ENCODE peak calls at places on chromosome 11, in nine cellular contexts. One of them, this sample, is unnamed.

GRCh38 chr11:41431784-41432183 is 27.7 kb downstream of the LRRC4C start:
- DNase-seq in amniotic stem cell: no peak
- DNase-seq in CD8-positive, alpha-beta memory T cell: no peak
- DNase-seq in pancreas: no peak
- DNase-seq in GDM1: no peak
- DNase-seq in NCI-H510A: no peak
- DNase-seq in activated CD8-positive, alpha-beta memory T cell treated with anti-CD3 and anti-CD28 coated beads for 48 hours: no peak
- DNase-seq in choroid plexus epithelial cell: peak; percentile 12
- DNase-seq in kidney: no peak
- DNase-seq in this sample: no peak

GRCh38 chr11:62457474-62457873 is 38.6 kb downstream of the SCGB1A1 start:
- DNase-seq in amniotic stem cell: no peak
- DNase-seq in CD8-positive, alpha-beta memory T cell: no peak
- DNase-seq in pancreas: no peak
- DNase-seq in GDM1: no peak
- DNase-seq in NCI-H510A: no peak
- DNase-seq in activated CD8-positive, alpha-beta memory T cell treated with anti-CD3 and anti-CD28 coated beads for 48 hours: no peak
- DNase-seq in choroid plexus epithelial cell: no peak
- DNase-seq in kidney: no peak
- DNase-seq in this sample: no peak

GRCh38 chr11:65172600-65172999 is 2.6 kb downstream of the SPDYC start:
- DNase-seq in amniotic stem cell: no peak
- DNase-seq in CD8-positive, alpha-beta memory T cell: no peak
- DNase-seq in pancreas: no peak
- DNase-seq in GDM1: no peak
- DNase-seq in NCI-H510A: no peak
- DNase-seq in activated CD8-positive, alpha-beta memory T cell treated with anti-CD3 and anti-CD28 coated beads for 48 hours: no peak
- DNase-seq in choroid plexus epithelial cell: no peak
- DNase-seq in kidney: peak; percentile 42
- DNase-seq in this sample: no peak

GRCh38 chr11:129190087-129190486 is 2.0 kb downstream of the ARHGAP32 start:
- DNase-seq in amniotic stem cell: no peak
- DNase-seq in CD8-positive, alpha-beta memory T cell: no peak
- DNase-seq in pancreas: no peak
- DNase-seq in GDM1: no peak
- DNase-seq in NCI-H510A: no peak
- DNase-seq in activated CD8-positive, alpha-beta memory T cell treated with anti-CD3 and anti-CD28 coated beads for 48 hours: no peak
- DNase-seq in choroid plexus epithelial cell: peak; percentile 29
- DNase-seq in kidney: no peak
- DNase-seq in this sample: no peak

GRCh38 chr11:105458071-105458470 is 151.8 kb upstream of the GRIA4 start:
- DNase-seq in amniotic stem cell: no peak
- DNase-seq in CD8-positive, alpha-beta memory T cell: no peak
- DNase-seq in pancreas: no peak
- DNase-seq in GDM1: no peak
- DNase-seq in NCI-H510A: peak; percentile 45
- DNase-seq in activated CD8-positive, alpha-beta memory T cell treated with anti-CD3 and anti-CD28 coated beads for 48 hours: no peak
- DNase-seq in choroid plexus epithelial cell: no peak
- DNase-seq in kidney: no peak
- DNase-seq in this sample: no peak

GRCh38 chr11:28038775-28039174 is 69.2 kb downstream of the KIF18A start:
- DNase-seq in amniotic stem cell: no peak
- DNase-seq in CD8-positive, alpha-beta memory T cell: no peak
- DNase-seq in pancreas: no peak
- DNase-seq in GDM1: no peak
- DNase-seq in NCI-H510A: no peak
- DNase-seq in activated CD8-positive, alpha-beta memory T cell treated with anti-CD3 and anti-CD28 coated beads for 48 hours: no peak
- DNase-seq in choroid plexus epithelial cell: no peak
- DNase-seq in kidney: no peak
- DNase-seq in this sample: no peak

GRCh38 chr11:111205622-111206385 is 39.7 kb upstream of the POU2AF2 start:
- DNase-seq in amniotic stem cell: no peak
- DNase-seq in CD8-positive, alpha-beta memory T cell: no peak
- DNase-seq in pancreas: no peak
- DNase-seq in GDM1: no peak
- DNase-seq in NCI-H510A: no peak
- DNase-seq in activated CD8-positive, alpha-beta memory T cell treated with anti-CD3 and anti-CD28 coated beads for 48 hours: no peak
- DNase-seq in choroid plexus epithelial cell: no peak
- DNase-seq in kidney: no peak
- DNase-seq in this sample: no peak

GRCh38 chr11:839875-840617 is 2.3 kb downstream of the POLR2L start:
- DNase-seq in amniotic stem cell: no peak
- DNase-seq in CD8-positive, alpha-beta memory T cell: no peak
- DNase-seq in pancreas: no peak
- DNase-seq in GDM1: no peak
- DNase-seq in NCI-H510A: no peak
- DNase-seq in activated CD8-positive, alpha-beta memory T cell treated with anti-CD3 and anti-CD28 coated beads for 48 hours: no peak
- DNase-seq in choroid plexus epithelial cell: peak; percentile 41
- DNase-seq in kidney: no peak
- DNase-seq in this sample: no peak

GRCh38 chr11:1207451-1208360 is 15.2 kb upstream of the MUC5B start:
- DNase-seq in amniotic stem cell: no peak
- DNase-seq in CD8-positive, alpha-beta memory T cell: peak; percentile 44
- DNase-seq in pancreas: no peak
- DNase-seq in GDM1: no peak
- DNase-seq in NCI-H510A: no peak
- DNase-seq in activated CD8-positive, alpha-beta memory T cell treated with anti-CD3 and anti-CD28 coated beads for 48 hours: no peak
- DNase-seq in choroid plexus epithelial cell: no peak
- DNase-seq in kidney: peak; percentile 63
- DNase-seq in this sample: no peak

GRCh38 chr11:32188785-32189184 is 97.9 kb downstream of the RCN1 start:
- DNase-seq in amniotic stem cell: no peak
- DNase-seq in CD8-positive, alpha-beta memory T cell: no peak
- DNase-seq in pancreas: no peak
- DNase-seq in GDM1: no peak
- DNase-seq in NCI-H510A: no peak
- DNase-seq in activated CD8-positive, alpha-beta memory T cell treated with anti-CD3 and anti-CD28 coated beads for 48 hours: no peak
- DNase-seq in choroid plexus epithelial cell: no peak
- DNase-seq in kidney: no peak
- DNase-seq in this sample: no peak

GRCh38 chr11:58744988-58745704 is 13.4 kb upstream of the GLYAT start:
- DNase-seq in amniotic stem cell: no peak
- DNase-seq in CD8-positive, alpha-beta memory T cell: no peak
- DNase-seq in pancreas: no peak
- DNase-seq in GDM1: no peak
- DNase-seq in NCI-H510A: no peak
- DNase-seq in activated CD8-positive, alpha-beta memory T cell treated with anti-CD3 and anti-CD28 coated beads for 48 hours: no peak
- DNase-seq in choroid plexus epithelial cell: no peak
- DNase-seq in kidney: no peak
- DNase-seq in this sample: no peak

GRCh38 chr11:119188887-119189286 is 3.6 kb downstream of the NHERF4 start:
- DNase-seq in amniotic stem cell: no peak
- DNase-seq in CD8-positive, alpha-beta memory T cell: no peak
- DNase-seq in pancreas: no peak
- DNase-seq in GDM1: no peak
- DNase-seq in NCI-H510A: no peak
- DNase-seq in activated CD8-positive, alpha-beta memory T cell treated with anti-CD3 and anti-CD28 coated beads for 48 hours: no peak
- DNase-seq in choroid plexus epithelial cell: no peak
- DNase-seq in kidney: peak; percentile 26
- DNase-seq in this sample: no peak

GRCh38 chr11:67261942-67262681 is 4.2 kb upstream of the GRK2 start:
- DNase-seq in amniotic stem cell: no peak
- DNase-seq in CD8-positive, alpha-beta memory T cell: peak; percentile 19
- DNase-seq in pancreas: peak; percentile 34
- DNase-seq in GDM1: no peak
- DNase-seq in NCI-H510A: no peak
- DNase-seq in activated CD8-positive, alpha-beta memory T cell treated with anti-CD3 and anti-CD28 coated beads for 48 hours: no peak
- DNase-seq in choroid plexus epithelial cell: no peak
- DNase-seq in kidney: peak; percentile 65
- DNase-seq in this sample: no peak

GRCh38 chr11:125903753-125904659 is at the start of gene DDX25:
- DNase-seq in amniotic stem cell: no peak
- DNase-seq in CD8-positive, alpha-beta memory T cell: no peak
- DNase-seq in pancreas: peak; percentile 49
- DNase-seq in GDM1: no peak
- DNase-seq in NCI-H510A: peak; percentile 35
- DNase-seq in activated CD8-positive, alpha-beta memory T cell treated with anti-CD3 and anti-CD28 coated beads for 48 hours: no peak
- DNase-seq in choroid plexus epithelial cell: no peak
- DNase-seq in kidney: no peak
- DNase-seq in this sample: no peak

GRCh38 chr11:75873417-75874148 is 58.6 kb downstream of the UVRAG start:
- DNase-seq in amniotic stem cell: no peak
- DNase-seq in CD8-positive, alpha-beta memory T cell: no peak
- DNase-seq in pancreas: no peak
- DNase-seq in GDM1: peak; percentile 79
- DNase-seq in NCI-H510A: no peak
- DNase-seq in activated CD8-positive, alpha-beta memory T cell treated with anti-CD3 and anti-CD28 coated beads for 48 hours: no peak
- DNase-seq in choroid plexus epithelial cell: no peak
- DNase-seq in kidney: no peak
- DNase-seq in this sample: peak; percentile 80

GRCh38 chr11:120539681-120540369 is 28.3 kb downstream of the GRIK4 start:
- DNase-seq in amniotic stem cell: no peak
- DNase-seq in CD8-positive, alpha-beta memory T cell: no peak
- DNase-seq in pancreas: no peak
- DNase-seq in GDM1: no peak
- DNase-seq in NCI-H510A: no peak
- DNase-seq in activated CD8-positive, alpha-beta memory T cell treated with anti-CD3 and anti-CD28 coated beads for 48 hours: no peak
- DNase-seq in choroid plexus epithelial cell: no peak
- DNase-seq in kidney: no peak
- DNase-seq in this sample: no peak

GRCh38 chr11:61075891-61076290 is 26.4 kb upstream of the CD5 start:
- DNase-seq in amniotic stem cell: no peak
- DNase-seq in CD8-positive, alpha-beta memory T cell: no peak
- DNase-seq in pancreas: no peak
- DNase-seq in GDM1: no peak
- DNase-seq in NCI-H510A: no peak
- DNase-seq in activated CD8-positive, alpha-beta memory T cell treated with anti-CD3 and anti-CD28 coated beads for 48 hours: no peak
- DNase-seq in choroid plexus epithelial cell: peak; percentile 78
- DNase-seq in kidney: no peak
- DNase-seq in this sample: no peak

GRCh38 chr11:76150141-76150540 is 56.2 kb downstream of the WNT11 start:
- DNase-seq in amniotic stem cell: no peak
- DNase-seq in CD8-positive, alpha-beta memory T cell: no peak
- DNase-seq in pancreas: no peak
- DNase-seq in GDM1: no peak
- DNase-seq in NCI-H510A: no peak
- DNase-seq in activated CD8-positive, alpha-beta memory T cell treated with anti-CD3 and anti-CD28 coated beads for 48 hours: no peak
- DNase-seq in choroid plexus epithelial cell: no peak
- DNase-seq in kidney: no peak
- DNase-seq in this sample: no peak

GRCh38 chr11:27040302-27041115 is at the start of gene BBOX1:
- DNase-seq in amniotic stem cell: no peak
- DNase-seq in CD8-positive, alpha-beta memory T cell: no peak
- DNase-seq in pancreas: peak; percentile 27
- DNase-seq in GDM1: no peak
- DNase-seq in NCI-H510A: peak; percentile 62
- DNase-seq in activated CD8-positive, alpha-beta memory T cell treated with anti-CD3 and anti-CD28 coated beads for 48 hours: no peak
- DNase-seq in choroid plexus epithelial cell: no peak
- DNase-seq in kidney: peak; percentile 91
- DNase-seq in this sample: no peak

GRCh38 chr11:117856252-117856651 is 20.2 kb downstream of the FXYD6 start:
- DNase-seq in amniotic stem cell: no peak
- DNase-seq in CD8-positive, alpha-beta memory T cell: no peak
- DNase-seq in pancreas: no peak
- DNase-seq in GDM1: no peak
- DNase-seq in NCI-H510A: no peak
- DNase-seq in activated CD8-positive, alpha-beta memory T cell treated with anti-CD3 and anti-CD28 coated beads for 48 hours: no peak
- DNase-seq in choroid plexus epithelial cell: no peak
- DNase-seq in kidney: peak; percentile 38
- DNase-seq in this sample: no peak

GRCh38 chr11:72631806-72632731 is 42.2 kb downstream of the PDE2A start:
- DNase-seq in amniotic stem cell: no peak
- DNase-seq in CD8-positive, alpha-beta memory T cell: no peak
- DNase-seq in pancreas: no peak
- DNase-seq in GDM1: no peak
- DNase-seq in NCI-H510A: no peak
- DNase-seq in activated CD8-positive, alpha-beta memory T cell treated with anti-CD3 and anti-CD28 coated beads for 48 hours: no peak
- DNase-seq in choroid plexus epithelial cell: peak; percentile 65
- DNase-seq in kidney: peak; percentile 80
- DNase-seq in this sample: no peak

GRCh38 chr11:96267490-96268010 is 75.4 kb downstream of the MAML2 start:
- DNase-seq in amniotic stem cell: no peak
- DNase-seq in CD8-positive, alpha-beta memory T cell: peak; percentile 47
- DNase-seq in pancreas: no peak
- DNase-seq in GDM1: no peak
- DNase-seq in NCI-H510A: no peak
- DNase-seq in activated CD8-positive, alpha-beta memory T cell treated with anti-CD3 and anti-CD28 coated beads for 48 hours: peak; percentile 18
- DNase-seq in choroid plexus epithelial cell: peak; percentile 18
- DNase-seq in kidney: no peak
- DNase-seq in this sample: no peak

GRCh38 chr11:31780078-31780971 is 30.8 kb downstream of the PAX6 start:
- DNase-seq in amniotic stem cell: no peak
- DNase-seq in CD8-positive, alpha-beta memory T cell: no peak
- DNase-seq in pancreas: no peak
- DNase-seq in GDM1: no peak
- DNase-seq in NCI-H510A: no peak
- DNase-seq in activated CD8-positive, alpha-beta memory T cell treated with anti-CD3 and anti-CD28 coated beads for 48 hours: no peak
- DNase-seq in choroid plexus epithelial cell: no peak
- DNase-seq in kidney: no peak
- DNase-seq in this sample: no peak

GRCh38 chr11:22703561-22703960 is 37.1 kb downstream of the GAS2 start:
- DNase-seq in amniotic stem cell: no peak
- DNase-seq in CD8-positive, alpha-beta memory T cell: no peak
- DNase-seq in pancreas: no peak
- DNase-seq in GDM1: no peak
- DNase-seq in NCI-H510A: peak; percentile 64
- DNase-seq in activated CD8-positive, alpha-beta memory T cell treated with anti-CD3 and anti-CD28 coated beads for 48 hours: no peak
- DNase-seq in choroid plexus epithelial cell: peak; percentile 20
- DNase-seq in kidney: no peak
- DNase-seq in this sample: no peak

GRCh38 chr11:27754035-27755017 is 54.1 kb upstream of the BDNF start:
- DNase-seq in amniotic stem cell: no peak
- DNase-seq in CD8-positive, alpha-beta memory T cell: no peak
- DNase-seq in pancreas: no peak
- DNase-seq in GDM1: no peak
- DNase-seq in NCI-H510A: no peak
- DNase-seq in activated CD8-positive, alpha-beta memory T cell treated with anti-CD3 and anti-CD28 coated beads for 48 hours: no peak
- DNase-seq in choroid plexus epithelial cell: peak; percentile 80
- DNase-seq in kidney: no peak
- DNase-seq in this sample: no peak

GRCh38 chr11:134574425-134574824 is 162.4 kb upstream of the B3GAT1 start:
- DNase-seq in amniotic stem cell: no peak
- DNase-seq in CD8-positive, alpha-beta memory T cell: no peak
- DNase-seq in pancreas: no peak
- DNase-seq in GDM1: no peak
- DNase-seq in NCI-H510A: no peak
- DNase-seq in activated CD8-positive, alpha-beta memory T cell treated with anti-CD3 and anti-CD28 coated beads for 48 hours: no peak
- DNase-seq in choroid plexus epithelial cell: no peak
- DNase-seq in kidney: no peak
- DNase-seq in this sample: no peak

GRCh38 chr11:17846852-17847453 is 112.4 kb downstream of the KCNC1 start:
- DNase-seq in amniotic stem cell: no peak
- DNase-seq in CD8-positive, alpha-beta memory T cell: no peak
- DNase-seq in pancreas: no peak
- DNase-seq in GDM1: no peak
- DNase-seq in NCI-H510A: no peak
- DNase-seq in activated CD8-positive, alpha-beta memory T cell treated with anti-CD3 and anti-CD28 coated beads for 48 hours: no peak
- DNase-seq in choroid plexus epithelial cell: peak; percentile 81
- DNase-seq in kidney: no peak
- DNase-seq in this sample: no peak

GRCh38 chr11:13135385-13136271 is 126.5 kb downstream of the RASSF10 start:
- DNase-seq in amniotic stem cell: no peak
- DNase-seq in CD8-positive, alpha-beta memory T cell: no peak
- DNase-seq in pancreas: no peak
- DNase-seq in GDM1: no peak
- DNase-seq in NCI-H510A: peak; percentile 50
- DNase-seq in activated CD8-positive, alpha-beta memory T cell treated with anti-CD3 and anti-CD28 coated beads for 48 hours: no peak
- DNase-seq in choroid plexus epithelial cell: peak; percentile 73
- DNase-seq in kidney: no peak
- DNase-seq in this sample: no peak

GRCh38 chr11:109967121-109967520 is 126.1 kb upstream of the ZC3H12C start:
- DNase-seq in amniotic stem cell: no peak
- DNase-seq in CD8-positive, alpha-beta memory T cell: no peak
- DNase-seq in pancreas: no peak
- DNase-seq in GDM1: no peak
- DNase-seq in NCI-H510A: no peak
- DNase-seq in activated CD8-positive, alpha-beta memory T cell treated with anti-CD3 and anti-CD28 coated beads for 48 hours: no peak
- DNase-seq in choroid plexus epithelial cell: no peak
- DNase-seq in kidney: no peak
- DNase-seq in this sample: no peak

GRCh38 chr11:130168105-130168504 is 8.5 kb downstream of the ST14 start:
- DNase-seq in amniotic stem cell: no peak
- DNase-seq in CD8-positive, alpha-beta memory T cell: no peak
- DNase-seq in pancreas: no peak
- DNase-seq in GDM1: no peak
- DNase-seq in NCI-H510A: no peak
- DNase-seq in activated CD8-positive, alpha-beta memory T cell treated with anti-CD3 and anti-CD28 coated beads for 48 hours: no peak
- DNase-seq in choroid plexus epithelial cell: peak; percentile 65
- DNase-seq in kidney: no peak
- DNase-seq in this sample: no peak

This sample was measured in KG1.